ENCODE peak calls at places on chromosomes 2 and 18, in ten cellular contexts. Q is GM23338, P is K562, U is endothelial cell of umbilical vein, H is H1, D is mammary epithelial cell, M is GM12878, V is PC-3, I is astrocyte, E is PC-9. C is an unnamed sample.
A peak's percentile ranks its signal among the peaks of the same experiment; 100 is the strongest.

GRCh38 chr2:233928594-233929351 is 11.6 kb downstream of the TRPM8 start:
- DNase-seq in Q (peak; percentile 76), P (peak; percentile 27), U (peak; percentile 39), H (peak; percentile 77), D (no peak), M (no peak), V (peak; percentile 56), I (no peak), E (no peak), C (peak; percentile 70)

GRCh38 chr2:65228249-65228750 is 669 bp downstream of the ACTR2 start:
- DNase-seq in Q (peak; percentile 48), P (no peak), U (peak; percentile 58), H (no peak), D (peak; percentile 57), M (peak; percentile 46), V (no peak), I (peak; percentile 37), E (peak; percentile 52), C (no peak)

GRCh38 chr2:126887506-126887905 is 11.2 kb upstream of the TEX51 start:
- DNase-seq in Q (no peak), P (no peak), U (no peak), H (no peak), D (no peak), M (no peak), V (no peak), I (no peak), E (no peak), C (no peak)

GRCh38 chr18:57122906-57123510 is 23.9 kb upstream of the BOD1L2 start:
- DNase-seq in Q (peak; percentile 36), P (no peak), U (no peak), H (no peak), D (no peak), M (no peak), V (no peak), I (no peak), E (no peak), C (no peak)

GRCh38 chr2:124213977-124214587 is 189.0 kb downstream of the CNTNAP5 start:
- DNase-seq in Q (peak; percentile 18), P (no peak), U (no peak), H (no peak), D (no peak), M (no peak), V (no peak), I (no peak), E (no peak), C (no peak)

GRCh38 chr18:21918693-21919092 is 178.1 kb downstream of the MIB1 start:
- DNase-seq in Q (no peak), P (no peak), U (no peak), H (no peak), D (no peak), M (no peak), V (no peak), I (no peak), E (no peak), C (no peak)

GRCh38 chr2:10919415-10919775 is 7.7 kb downstream of the KCNF1 start:
- DNase-seq in Q (no peak), P (no peak), U (no peak), H (no peak), D (no peak), M (no peak), V (no peak), I (no peak), E (no peak), C (no peak)

GRCh38 chr18:60377778-60378469 is 5.3 kb upstream of the MC4R start:
- DNase-seq in Q (no peak), P (no peak), U (no peak), H (no peak), D (no peak), M (no peak), V (no peak), I (no peak), E (no peak), C (no peak)

GRCh38 chr2:68832161-68832869 is 38.9 kb downstream of the BMP10 start:
- DNase-seq in Q (no peak), P (peak; percentile 34), U (peak; percentile 97), H (peak; percentile 38), D (peak; percentile 90), M (peak; percentile 31), V (peak; percentile 74), I (peak; percentile 74), E (peak; percentile 39), C (no peak)

GRCh38 chr2:129191530-129191929 is 787.9 kb upstream of the RAB6C start:
- DNase-seq in Q (peak; percentile 91), P (no peak), U (no peak), H (peak; percentile 56), D (peak; percentile 44), M (no peak), V (no peak), I (no peak), E (peak; percentile 74), C (peak; percentile 48)

GRCh38 chr2:42767899-42768705 is 4.2 kb upstream of the OXER1 start:
- DNase-seq in Q (no peak), P (no peak), U (no peak), H (peak; percentile 46), D (no peak), M (no peak), V (no peak), I (no peak), E (no peak), C (no peak)

GRCh38 chr18:55322176-55322735 is 265.7 kb downstream of the TCF4 start:
- DNase-seq in Q (peak; percentile 85), P (no peak), U (peak; percentile 96), H (peak; percentile 77), D (peak; percentile 78), M (peak; percentile 74), V (peak; percentile 81), I (peak; percentile 93), E (no peak), C (peak; percentile 86)

GRCh38 chr2:7108792-7109557 is 191.8 kb downstream of the RNF144A start:
- DNase-seq in Q (no peak), P (no peak), U (no peak), H (no peak), D (no peak), M (no peak), V (no peak), I (no peak), E (no peak), C (no peak)

GRCh38 chr18:78364123-78364522 is 615.5 kb upstream of the SALL3 start:
- DNase-seq in Q (no peak), P (no peak), U (no peak), H (no peak), D (no peak), M (no peak), V (no peak), I (no peak), E (no peak), C (no peak)

GRCh38 chr2:158359846-158360245 is 96.7 kb downstream of the CCDC148 start:
- DNase-seq in Q (peak; percentile 45), P (no peak), U (no peak), H (no peak), D (peak; percentile 64), M (no peak), V (peak; percentile 92), I (peak; percentile 45), E (no peak), C (peak; percentile 54)

GRCh38 chr2:191474459-191474858 is 203.5 kb upstream of the NABP1 start:
- DNase-seq in Q (no peak), P (no peak), U (no peak), H (no peak), D (no peak), M (no peak), V (no peak), I (no peak), E (no peak), C (no peak)

GRCh38 chr2:128734521-128735295 is 416.0 kb upstream of the HS6ST1 start:
- DNase-seq in Q (peak; percentile 61), P (no peak), U (peak; percentile 6), H (peak; percentile 67), D (no peak), M (no peak), V (no peak), I (peak; percentile 47), E (no peak), C (no peak)

GRCh38 chr2:74522516-74522915 is 3.5 kb downstream of the DQX1 start:
- DNase-seq in Q (no peak), P (no peak), U (no peak), H (no peak), D (no peak), M (no peak), V (no peak), I (no peak), E (no peak), C (no peak)
- TF ChIP-seq EZH2 in Q (no peak), P (no peak), U (no peak), H (no peak), D (no peak), M (no peak), V (no peak), I (no peak), E (no peak), C (no peak)

DNA sequence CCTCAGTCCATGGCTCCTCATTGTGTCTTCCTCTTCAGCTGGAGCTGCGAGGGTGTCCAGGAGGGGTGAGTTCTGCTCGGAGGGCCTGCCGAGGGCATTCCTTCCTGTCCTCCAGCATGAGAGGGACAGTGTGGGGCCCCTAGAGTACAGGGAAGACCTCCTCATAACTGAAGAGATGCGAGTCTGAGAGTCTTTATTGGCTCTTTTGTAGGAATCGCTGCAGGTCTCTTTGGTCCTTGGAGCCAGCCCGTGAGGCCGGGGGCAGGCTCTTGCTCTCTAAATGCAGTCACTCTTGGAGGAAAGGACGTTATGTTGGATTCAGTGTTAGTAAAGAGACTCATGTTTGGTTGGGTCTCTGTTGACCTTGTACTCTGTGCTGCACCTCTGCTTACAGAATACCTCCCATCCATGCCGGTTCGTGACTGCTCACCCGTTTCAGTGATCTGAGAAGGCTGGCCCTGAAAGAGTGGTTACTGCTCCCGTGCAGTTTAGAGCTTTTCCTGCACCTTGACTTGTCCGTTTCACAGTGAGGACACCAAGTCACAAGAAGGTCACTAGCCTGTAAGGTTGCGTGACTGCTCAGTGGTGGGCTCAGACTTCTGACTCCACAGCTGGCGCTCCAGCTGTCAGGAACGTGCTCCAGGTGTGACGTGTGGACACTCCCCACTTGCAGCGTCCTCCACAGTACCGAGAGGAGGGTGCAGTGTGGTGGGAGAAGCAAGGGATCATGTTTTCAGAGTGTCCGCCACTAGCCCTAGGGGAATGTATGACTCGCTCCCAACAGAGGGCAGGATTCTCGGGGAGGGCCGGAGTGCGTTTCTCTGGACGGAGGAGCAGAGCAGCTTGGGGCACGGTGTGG is 7.8 kb downstream of the ATG4B start:
- DNase-seq in Q (peak; percentile 30), P (no peak), U (no peak), H (no peak), D (no peak), M (no peak), V (no peak), I (no peak), E (no peak), C (no peak)
- TF ChIP-seq CTCF in Q (no peak), P (no peak), U (no peak), H (no peak), D (no peak), M (no peak), V (no peak), I (no peak), E (no peak), C (no peak)

GRCh38 chr2:230956827-230957755 is 32.0 kb upstream of the GPR55 start:
- DNase-seq in Q (peak; percentile 72), P (no peak), U (peak; percentile 12), H (peak; percentile 60), D (peak; percentile 75), M (peak; percentile 91), V (peak; percentile 69), I (peak; percentile 47), E (no peak), C (peak; percentile 73)
- TF ChIP-seq EZH2 in Q (peak; percentile 15), P (no peak), U (peak; percentile 44), H (no peak), D (no peak), M (no peak), V (no peak), I (no peak), E (no peak), C (peak; percentile 81)

GRCh38 chr2:172454404-172455120 is 27.2 kb downstream of the ITGA6 start:
- DNase-seq in Q (peak; percentile 64), P (no peak), U (no peak), H (no peak), D (no peak), M (no peak), V (no peak), I (no peak), E (no peak), C (no peak)
- TF ChIP-seq CTCF in Q (no peak), P (no peak), U (no peak), H (no peak), D (no peak), M (no peak), V (no peak), I (no peak), E (no peak), C (no peak)

C was measured in neural progenitor cell.